ENCODE peak calls at places on chromosomes 3 and 15, in four cellular contexts. B, W, D and J are unnamed samples.

GRCh38 chr15:31387101-31387482 is 60.5 kb downstream of the KLF13 start:
- DNase-seq in D (no peak), B (no peak), W (peak; percentile 64), J (no peak)

GRCh38 chr3:51311055-51311454 is 74.0 kb upstream of the MANF start:
- DNase-seq in W (no peak), B (no peak), D (peak; percentile 43), J (no peak)

GRCh38 chr3:157916672-157917071 is 189.5 kb downstream of the SHOX2 start:
- DNase-seq in D (no peak), W (no peak), B (no peak), J (no peak)

GRCh38 chr15:81897011-81897677 is 148.7 kb downstream of the MEX3B start:
- DNase-seq in B (no peak), D (no peak), W (no peak), J (no peak)

GRCh38 chr3:25455316-25456232 is 27.5 kb downstream of the RARB start:
- DNase-seq in W (no peak), B (no peak), D (no peak), J (no peak)

GRCh38 chr3:65660000-65660598 is 378.6 kb downstream of the MAGI1 start:
- DNase-seq in W (no peak), B (no peak), D (no peak), J (no peak)

GRCh38 chr3:98784666-98785600 is 21.8 kb downstream of the ST3GAL6 start:
- DNase-seq in B (no peak), D (no peak), W (no peak), J (no peak)

GRCh38 chr3:71438904-71439303 is 144.6 kb downstream of the FOXP1 start:
- DNase-seq in W (no peak), D (no peak), B (no peak), J (no peak)

GRCh38 chr15:61824291-61824690 is 236.0 kb downstream of the VPS13C start:
- DNase-seq in D (no peak), B (no peak), W (no peak), J (no peak)

GRCh38 chr3:16849240-16849639 is 35.5 kb upstream of the PLCL2 start:
- DNase-seq in W (peak; percentile 87), D (peak; percentile 67), B (peak; percentile 6), J (no peak)

GRCh38 chr15:85598718-85599398 is 195.9 kb downstream of the KLHL25 start:
- DNase-seq in B (no peak), D (no peak), W (no peak), J (no peak)
- H3K27ac ChIP-seq in B (peak overlapping the region; percentile 53), D (no peak overlapping the region), W (no peak overlapping the region), J (no peak overlapping the region)

GRCh38 chr15:53549697-53550315 is 209.7 kb downstream of the WDR72 start:
- DNase-seq in W (no peak), B (no peak), D (no peak), J (no peak)
- H3K27ac ChIP-seq in W (no peak overlapping the region), B (no peak overlapping the region), D (no peak overlapping the region), J (no peak overlapping the region)

GRCh38 chr15:49990835-49991540 is 128.0 kb downstream of the ATP8B4 start:
- DNase-seq in W (no peak), B (no peak), D (no peak), J (no peak)
- H3K27ac ChIP-seq in W (no peak overlapping the region), B (no peak overlapping the region), D (no peak overlapping the region), J (no peak overlapping the region)

GRCh38 chr15:22960587-22960986 is 19.6 kb downstream of the CYFIP1 start:
- DNase-seq in W (no peak), D (no peak), B (no peak), J (no peak)

GRCh38 chr15:22961661-22962221 is 18.4 kb downstream of the CYFIP1 start:
- DNase-seq in D (no peak), W (no peak), B (no peak), J (no peak)

GRCh38 chr15:22960126-22960525 is 20.0 kb downstream of the CYFIP1 start:
- DNase-seq in D (no peak), B (no peak), W (no peak), J (no peak)

GRCh38 chr15:22958487-22959280 is 21.5 kb downstream of the CYFIP1 start:
- DNase-seq in W (no peak), B (no peak), D (no peak), J (no peak)

GRCh38 chr15:22959451-22960101 is 20.6 kb downstream of the CYFIP1 start:
- DNase-seq in B (no peak), D (no peak), W (no peak), J (no peak)
- H3K27ac ChIP-seq in B (peak overlapping the region; percentile 25), D (no peak overlapping the region), W (no peak overlapping the region), J (no peak overlapping the region)

GRCh38 chr3:12559520-12559919 is 2.6 kb downstream of the MKRN2 start:
- DNase-seq in D (no peak), W (no peak), B (no peak), J (no peak)

GRCh38 chr3:12562451-12562850 is 5.6 kb downstream of the MKRN2 start:
- DNase-seq in W (no peak), D (no peak), B (no peak), J (no peak)

GRCh38 chr3:12560505-12561188 is 3.8 kb downstream of the MKRN2 start:
- DNase-seq in W (no peak), B (no peak), D (peak; percentile 36), J (no peak)

GRCh38 chr3:12558706-12559105 is 1.8 kb downstream of the MKRN2 start:
- DNase-seq in W (no peak), D (no peak), B (no peak), J (no peak)

DNA sequence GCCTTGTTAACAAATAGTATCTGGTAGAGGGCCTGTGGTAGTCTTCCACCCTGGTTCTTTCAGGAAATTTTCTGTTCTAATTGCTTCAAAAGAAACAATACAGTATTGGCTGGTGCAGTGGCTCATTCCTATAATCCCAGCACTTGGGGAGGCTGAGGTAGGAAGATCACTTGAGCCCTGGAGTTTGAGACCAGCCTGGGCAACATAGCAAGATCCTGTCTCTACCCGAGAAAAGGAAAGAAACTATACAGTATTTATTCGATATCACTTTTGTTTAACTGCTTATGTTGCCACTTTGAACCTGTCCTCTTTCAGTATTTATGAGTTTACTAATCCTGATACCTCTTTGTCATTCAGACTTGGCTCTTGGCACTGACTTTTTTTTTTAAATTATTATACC is 4.5 kb downstream of the MKRN2 start:
- DNase-seq in B (no peak), D (no peak), W (no peak), J (no peak)
- H3K27ac ChIP-seq in B (no peak overlapping the region), D (no peak overlapping the region), W (no peak overlapping the region), J (peak overlapping the region; percentile 74)

GRCh38 chr3:133824961-133825485 is 19.4 kb downstream of the SRPRB start:
- DNase-seq in D (no peak), B (no peak), W (no peak), J (no peak)

GRCh38 chr3:133825969-133826727 is 20.5 kb downstream of the SRPRB start:
- DNase-seq in B (no peak), W (no peak), D (no peak), J (no peak)

GRCh38 chr3:133820129-133820528 is 14.5 kb downstream of the SRPRB start:
- DNase-seq in D (no peak), B (no peak), W (no peak), J (no peak)

GRCh38 chr3:133821767-133822638 is 16.4 kb downstream of the SRPRB start:
- DNase-seq in D (no peak), W (no peak), B (no peak), J (no peak)

DNA sequence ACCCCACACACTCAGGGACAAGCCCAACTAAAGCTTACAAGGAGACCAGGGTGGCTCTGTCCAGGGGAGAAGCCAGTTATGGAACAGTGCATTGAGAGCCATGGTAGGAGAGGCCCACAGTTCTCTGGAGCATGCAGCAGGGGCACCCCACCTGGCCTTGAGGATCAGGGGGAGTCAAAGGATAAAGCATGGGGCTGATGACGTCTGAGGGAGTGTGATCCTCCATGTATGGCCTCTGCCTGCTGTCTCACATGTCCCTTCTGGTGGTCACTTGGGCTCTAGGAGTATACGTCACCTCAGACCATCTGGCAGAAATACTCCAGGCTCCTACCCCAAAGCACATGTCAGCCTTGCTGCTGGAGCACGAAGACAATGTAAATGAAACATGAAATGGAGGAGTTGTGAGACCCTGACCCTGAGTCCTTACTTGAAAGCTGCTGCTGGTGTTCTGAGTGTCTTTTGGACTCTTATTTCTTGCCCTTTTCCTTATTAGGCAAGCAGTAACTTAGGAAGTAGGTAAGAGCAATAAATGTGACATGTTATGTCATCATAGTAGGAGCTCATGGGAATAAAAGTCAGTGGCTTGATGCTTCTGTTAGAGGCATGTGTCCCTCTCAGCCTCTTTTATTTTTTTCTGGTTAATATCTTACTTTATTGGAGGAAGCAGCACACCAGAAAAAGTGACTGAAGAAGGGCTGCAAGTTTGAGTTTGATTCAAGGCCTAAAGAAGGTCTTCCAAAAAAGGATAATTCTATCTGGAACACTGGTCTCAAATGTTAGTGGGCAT is 15.5 kb downstream of the SRPRB start:
- DNase-seq in W (no peak), B (no peak), D (no peak), J (no peak)
- H3K27ac ChIP-seq in W (no peak overlapping the region), B (peak overlapping the region; percentile 36), D (no peak overlapping the region), J (no peak overlapping the region)

DNA sequence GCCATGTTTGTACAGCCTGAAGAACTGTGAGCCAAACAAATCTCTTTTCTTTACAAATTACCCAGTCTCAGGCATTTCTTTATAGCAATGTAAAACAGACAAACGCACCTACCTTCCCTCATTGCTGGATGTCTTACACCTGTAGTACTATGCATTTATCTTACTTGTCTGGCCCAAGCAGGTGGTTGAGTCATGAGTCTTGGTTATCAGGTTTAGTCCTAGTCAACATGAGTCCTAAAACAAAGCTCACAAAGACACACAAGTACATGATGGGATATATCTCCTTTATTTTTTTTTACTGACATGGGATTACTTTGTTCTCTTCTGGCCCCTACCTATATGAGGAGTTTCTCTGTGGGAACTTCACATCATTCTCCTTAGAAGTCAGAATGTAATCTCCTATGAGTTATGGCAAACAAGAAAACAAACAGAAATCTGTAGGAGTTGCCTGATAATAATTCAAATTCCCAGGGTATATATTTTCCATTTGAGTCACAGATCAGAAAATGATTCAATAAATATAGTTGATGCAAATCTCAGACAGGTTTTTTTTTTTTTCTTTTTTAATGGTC is 33.6 kb upstream of the PLSCR2 start:
- DNase-seq in B (no peak), D (no peak), W (no peak), J (no peak)
- H3K27ac ChIP-seq in B (no peak overlapping the region), D (no peak overlapping the region), W (no peak overlapping the region), J (no peak overlapping the region)

GRCh38 chr3:114745322-114746240 is 401.5 kb downstream of the ZBTB20 start:
- DNase-seq in D (no peak), W (no peak), B (no peak), J (no peak)

GRCh38 chr3:114743746-114744145 is 403.3 kb downstream of the ZBTB20 start:
- DNase-seq in B (no peak), D (no peak), W (no peak), J (no peak)

GRCh38 chr3:114741066-114741465 is 406.0 kb downstream of the ZBTB20 start:
- DNase-seq in W (no peak), D (no peak), B (no peak), J (no peak)

DNA sequence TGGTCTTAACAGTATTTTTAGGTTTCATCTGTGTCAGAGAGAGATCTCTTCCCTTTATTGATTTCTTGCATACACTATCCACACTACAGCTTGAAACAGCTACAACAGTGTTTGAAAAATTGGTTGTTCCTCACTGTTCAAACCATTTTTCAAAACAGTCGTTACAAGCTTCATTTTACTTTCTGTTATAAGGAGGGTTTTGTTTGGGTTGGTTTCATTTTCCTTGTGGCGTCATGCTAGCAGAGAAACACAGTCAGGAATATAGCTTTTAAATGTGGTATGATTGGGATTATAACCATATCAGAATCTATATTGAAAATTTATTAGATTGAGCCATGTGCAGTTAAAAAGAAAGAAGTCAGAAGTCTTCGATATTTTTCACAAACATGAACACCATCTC is 400.6 kb downstream of the ZBTB20 start:
- DNase-seq in D (no peak), W (no peak), B (no peak), J (no peak)
- H3K27ac ChIP-seq in D (no peak overlapping the region), W (no peak overlapping the region), B (no peak overlapping the region), J (peak overlapping the region; percentile 40)